ENCODE peak calls at places on chromosomes 5 and 9, in four cellular contexts. W, T, K and O are unnamed samples.

GRCh38 chr9:136526625-136527066 is 19.2 kb downstream of the NOTCH1 start:
- DNase-seq in K (peak; percentile 88), W (no peak), T (no peak), O (no peak)

GRCh38 chr5:173069661-173070060 is 13.5 kb downstream of the CREBRF start:
- DNase-seq in W (no peak), K (no peak), T (no peak), O (no peak)

GRCh38 chr5:56247596-56247995 is 14.5 kb upstream of the ANKRD55 start:
- DNase-seq in K (no peak), W (no peak), T (peak; percentile 79), O (no peak)

GRCh38 chr9:134493471-134494272 is 147.9 kb upstream of the COL5A1 start:
- DNase-seq in T (no peak), K (no peak), W (no peak), O (no peak)

GRCh38 chr5:59816901-59817300 is 76.6 kb downstream of the PDE4D start:
- DNase-seq in K (no peak), T (no peak), W (no peak), O (no peak)

GRCh38 chr9:133658442-133659431 is 22.6 kb downstream of the DBH start:
- DNase-seq in W (no peak), K (peak; percentile 53), T (no peak), O (no peak)

GRCh38 chr5:138140268-138140667 is 1.0 kb upstream of the NME5 start:
- DNase-seq in T (no peak), W (no peak), K (no peak), O (no peak)

GRCh38 chr5:124371121-124371706 is 375.2 kb downstream of the ZNF608 start:
- DNase-seq in W (no peak), T (peak; percentile 61), K (peak; percentile 24), O (no peak)

GRCh38 chr9:36504154-36504550 is 68.5 kb upstream of the MELK start:
- DNase-seq in W (no peak), T (no peak), K (no peak), O (no peak)

GRCh38 chr5:167895899-167896659 is 395.4 kb upstream of the WWC1 start:
- DNase-seq in K (no peak), T (no peak), W (no peak), O (no peak)

GRCh38 chr9:82972446-82972845 is 90.5 kb downstream of the RASEF start:
- DNase-seq in T (no peak), K (peak; percentile 34), W (no peak), O (no peak)

GRCh38 chr5:116032094-116032517 is at the start of gene ARL14EPL:
- DNase-seq in K (no peak), T (peak; percentile 80), W (no peak), O (peak; percentile 76)

GRCh38 chr5:98109561-98110006 is 663.9 kb upstream of the RGMB start:
- DNase-seq in K (no peak), W (no peak), T (no peak), O (peak; percentile 71)

GRCh38 chr5:159309689-159310433 is 20.4 kb downstream of the IL12B start:
- DNase-seq in K (no peak), T (no peak), W (no peak), O (no peak)

GRCh38 chr5:66582499-66582898 is 13.7 kb upstream of the MAST4 start:
- DNase-seq in W (no peak), T (no peak), K (no peak), O (peak; percentile 27)

GRCh38 chr5:134515801-134516200 is 9.7 kb upstream of the JADE2 start:
- DNase-seq in W (no peak), T (no peak), K (no peak), O (no peak)

GRCh38 chr9:89226076-89226475 is 47.5 kb upstream of the SHC3 start:
- DNase-seq in W (no peak), T (no peak), K (no peak), O (no peak)

GRCh38 chr9:36319806-36320205 is 61.6 kb upstream of the GNE start:
- DNase-seq in K (peak; percentile 74), T (no peak), W (no peak), O (no peak)

GRCh38 chr5:167743685-167744084 is 547.8 kb upstream of the WWC1 start:
- DNase-seq in W (no peak), T (peak; percentile 16), K (no peak), O (peak; percentile 84)

GRCh38 chr5:5483880-5484595 is 61.6 kb downstream of the ICE1 start:
- DNase-seq in K (no peak), T (no peak), W (no peak), O (peak; percentile 56)

GRCh38 chr9:79765466-79765865 is 193.7 kb downstream of the TLE4 start:
- DNase-seq in K (no peak), W (no peak), T (no peak), O (no peak)

GRCh38 chr5:56206126-56206525 is 27.0 kb downstream of the ANKRD55 start:
- DNase-seq in K (no peak), T (no peak), W (no peak), O (peak; percentile 74)

GRCh38 chr9:106420511-106420944 is 442.4 kb upstream of the ZNF462 start:
- DNase-seq in W (no peak), T (peak; percentile 21), K (no peak), O (no peak)

GRCh38 chr5:111627862-111628261 is 115.5 kb upstream of the STARD4 start:
- DNase-seq in K (no peak), W (no peak), T (no peak), O (no peak)

GRCh38 chr9:4923580-4924544 is 61.2 kb upstream of the JAK2 start:
- DNase-seq in T (no peak), K (no peak), W (no peak), O (peak; percentile 28)

GRCh38 chr5:33423018-33423630 is 17.6 kb upstream of the TARS1 start:
- DNase-seq in T (no peak), K (no peak), W (no peak), O (peak; percentile 30)

GRCh38 chr9:83355729-83356128 is 182.5 kb downstream of the FRMD3 start:
- DNase-seq in W (no peak), K (no peak), T (no peak), O (no peak)

GRCh38 chr5:138566792-138567191 is 8.4 kb downstream of the HSPA9 start:
- DNase-seq in T (no peak), K (no peak), W (no peak), O (no peak)

GRCh38 chr5:122772446-122772845 is 2.4 kb upstream of the SNX2 start:
- DNase-seq in K (no peak), W (no peak), T (no peak), O (peak; percentile 18)

GRCh38 chr9:135219676-135220600 is 132.5 kb downstream of the OLFM1 start:
- DNase-seq in T (no peak), K (no peak), W (no peak), O (no peak)

GRCh38 chr9:116700882-116701836 is 14.1 kb downstream of the TRIM32 start:
- DNase-seq in T (no peak), K (no peak), W (no peak), O (no peak)

GRCh38 chr5:98454904-98455303 is 318.6 kb upstream of the RGMB start:
- DNase-seq in T (peak; percentile 96), W (no peak), K (no peak), O (peak; percentile 96)

GRCh38 chr5:78706381-78706780 is 57.8 kb upstream of the LHFPL2 start:
- DNase-seq in K (no peak), W (no peak), T (no peak), O (no peak)

GRCh38 chr5:136521696-136522095 is 156.4 kb upstream of the TRPC7 start:
- DNase-seq in W (no peak), K (no peak), T (no peak), O (no peak)

GRCh38 chr5:9069650-9070049 is 476.2 kb downstream of the SEMA5A start:
- DNase-seq in K (no peak), T (no peak), W (no peak), O (no peak)